ENCODE peak calls at places on chromosomes 3 and 15, in five cellular contexts. G is neural progenitor cell, E is K562, B is fibroblast of lung, N is endothelial cell of umbilical vein. F is an unnamed sample.

GRCh38 chr15:70252056-70252935 is 154.6 kb upstream of the TLE3 start:
- DNase-seq in G (no peak), E (no peak), B (no peak), N (no peak), F (peak; percentile 78)

GRCh38 chr3:63015614-63016016 is 140.4 kb upstream of the CADPS start:
- DNase-seq in G (peak; percentile 93), E (no peak), B (peak; percentile 9), N (no peak), F (peak; percentile 67)

GRCh38 chr3:53166781-53167291 is 5.8 kb downstream of the PRKCD start:
- DNase-seq in G (no peak), E (no peak), B (peak; percentile 74), N (peak; percentile 24), F (no peak)

GRCh38 chr3:17125738-17126137 is 241.0 kb downstream of the PLCL2 start:
- DNase-seq in G (no peak), E (no peak), B (no peak), N (no peak), F (no peak)

GRCh38 chr3:16311960-16312451 is 47.0 kb downstream of the OXNAD1 start:
- DNase-seq in G (no peak), E (no peak), B (peak; percentile 53), N (peak; percentile 21), F (peak; percentile 86)

GRCh38 chr15:101070024-101070423 is 150.9 kb downstream of the LRRK1 start:
- DNase-seq in G (no peak), E (no peak), B (no peak), N (no peak), F (peak; percentile 11)

GRCh38 chr3:176759815-176760506 is 437.3 kb downstream of the TBL1XR1 start:
- DNase-seq in G (no peak), E (no peak), B (no peak), N (no peak), F (no peak)

GRCh38 chr3:188673509-188674239 is 498.1 kb upstream of the TPRG1 start:
- DNase-seq in G (no peak), E (no peak), B (peak; percentile 88), N (no peak), F (no peak)

GRCh38 chr15:99029358-99029871 is 21.8 kb upstream of the PGPEP1L start:
- DNase-seq in G (no peak), E (no peak), B (no peak), N (no peak), F (no peak)

DNA sequence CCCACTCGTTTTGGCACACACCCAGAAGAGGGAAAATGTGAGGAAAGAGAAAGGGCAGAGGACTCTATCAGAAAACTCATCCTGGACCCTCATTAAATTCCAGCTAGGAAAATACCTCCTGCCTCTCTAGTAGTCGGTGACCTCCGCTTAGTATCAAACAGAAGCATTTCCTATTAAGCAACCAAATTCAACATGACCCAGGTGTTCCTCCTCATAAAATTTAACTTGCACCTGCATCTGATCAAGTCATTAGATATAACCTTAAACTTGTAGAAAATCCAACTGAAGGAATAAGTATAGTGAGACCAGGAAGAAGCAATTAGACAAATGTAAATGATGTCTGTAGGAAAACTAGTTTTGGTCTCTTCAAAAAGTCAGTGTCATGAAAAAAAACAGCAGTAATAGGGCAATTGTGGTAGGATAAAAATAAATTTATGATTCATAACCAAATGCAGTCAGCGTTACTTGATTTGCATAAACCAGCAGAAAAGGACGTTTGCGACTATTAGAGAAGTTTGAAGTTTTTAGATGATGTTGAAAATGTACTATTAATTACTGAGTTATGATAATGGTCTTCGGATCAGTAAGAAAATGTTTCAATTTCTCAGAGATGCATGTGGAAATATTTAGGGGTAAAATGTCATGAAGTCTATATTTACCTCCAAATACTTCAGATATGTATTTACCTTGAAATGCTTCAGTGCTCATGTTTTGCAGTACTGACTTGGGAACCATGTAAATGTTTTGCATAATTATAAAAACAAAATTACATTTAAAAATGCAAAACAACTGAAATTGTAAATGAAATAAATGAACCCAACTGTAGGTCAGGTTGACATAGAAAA is 44.6 kb downstream of the LDHAL6B start:
- DNase-seq in G (no peak), E (no peak), B (no peak), N (no peak), F (no peak)
- H3K4me2 ChIP-seq in G (no peak overlapping the region), E (no peak overlapping the region), B (no peak overlapping the region), N (no peak overlapping the region), F (no peak overlapping the region)

DNA sequence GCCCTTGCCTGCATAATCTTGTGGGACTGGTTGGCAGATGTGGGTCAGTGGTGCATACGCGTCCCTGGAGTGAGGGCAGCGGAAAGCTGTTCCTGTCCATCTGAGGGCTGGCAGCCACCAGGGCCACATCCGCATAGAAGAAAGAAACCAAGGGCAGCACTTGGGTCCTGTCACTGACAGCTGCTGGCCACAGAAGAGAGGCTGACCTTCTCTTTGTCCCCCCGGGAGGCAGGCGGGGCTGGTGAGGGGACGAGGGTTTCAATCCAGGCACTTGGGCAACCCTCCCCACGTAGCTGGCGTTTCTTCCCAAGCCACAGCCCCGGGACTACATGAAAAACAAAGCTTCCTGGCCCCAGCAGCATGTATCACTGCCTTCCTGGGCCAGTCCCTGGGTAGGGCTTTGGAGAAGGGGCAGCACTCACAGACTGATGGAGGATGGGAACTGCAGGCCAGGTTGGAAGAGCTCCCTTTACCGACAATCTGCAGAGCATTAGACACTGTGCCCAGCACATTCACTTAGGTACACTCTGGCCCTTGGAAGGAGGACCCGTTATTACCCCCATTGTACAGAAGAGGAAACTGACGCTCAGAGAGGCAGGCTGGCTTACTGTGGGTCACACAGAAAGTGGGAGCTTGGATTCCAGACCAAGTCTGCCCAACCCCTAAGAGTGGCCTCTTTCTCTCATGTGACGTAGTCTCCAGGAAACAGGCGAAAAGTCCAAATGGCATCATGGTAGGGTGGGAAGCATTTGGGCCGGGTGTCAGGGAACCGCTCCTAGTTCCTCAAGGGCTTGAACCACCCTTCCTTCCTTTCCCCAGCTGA is 78.8 kb upstream of the SLC6A6 start:
- DNase-seq in G (no peak), E (no peak), B (no peak), N (peak; percentile 8), F (no peak)
- H3K9ac ChIP-seq in G (no peak overlapping the region), E (no peak overlapping the region), B (no peak overlapping the region), N (peak overlapping the region; percentile 12), F (no peak overlapping the region)

GRCh38 chr3:35529337-35529736 is 110.0 kb upstream of the ARPP21 start:
- DNase-seq in G (no peak), E (no peak), B (no peak), N (no peak), F (no peak)
- TF ChIP-seq EZH2 in G (no peak), E (no peak), B (no peak), N (no peak), F (no peak)

GRCh38 chr3:136186330-136186729 is 9.8 kb downstream of the MSL2 start:
- DNase-seq in G (no peak), E (no peak), B (no peak), N (no peak), F (no peak)
- H3K4me2 ChIP-seq in G (no peak overlapping the region), E (no peak overlapping the region), B (peak overlapping the region; percentile 23), N (no peak overlapping the region), F (peak overlapping the region; percentile 67)

GRCh38 chr3:43691120-43692002 is 623 bp downstream of the ABHD5 start:
- DNase-seq in G (peak; percentile 80), E (peak; percentile 77), B (peak; percentile 49), N (peak; percentile 40), F (peak; percentile 45)
- H3K9ac ChIP-seq in G (peak overlapping the region; percentile 62), E (peak overlapping the region; percentile 83), B (peak overlapping the region; percentile 86), N (peak overlapping the region; percentile 85), F (peak overlapping the region; percentile 91)

GRCh38 chr3:191414286-191414685 is 46.7 kb upstream of the PYDC2 start:
- DNase-seq in G (no peak), E (no peak), B (peak; percentile 38), N (no peak), F (no peak)
- TF ChIP-seq EZH2 in G (no peak), E (no peak), B (no peak), N (no peak), F (no peak)

GRCh38 chr3:71028802-71029201 is 554.7 kb downstream of the FOXP1 start:
- DNase-seq in G (no peak), E (no peak), B (no peak), N (no peak), F (no peak)

GRCh38 chr3:71025010-71025409 is 558.5 kb downstream of the FOXP1 start:
- DNase-seq in G (no peak), E (no peak), B (no peak), N (no peak), F (no peak)

GRCh38 chr3:71022552-71023335 is 560.8 kb downstream of the FOXP1 start:
- DNase-seq in G (peak; percentile 68), E (no peak), B (peak; percentile 26), N (peak; percentile 52), F (no peak)

GRCh38 chr3:71026634-71027578 is 556.6 kb downstream of the FOXP1 start:
- DNase-seq in G (no peak), E (no peak), B (no peak), N (no peak), F (no peak)

DNA sequence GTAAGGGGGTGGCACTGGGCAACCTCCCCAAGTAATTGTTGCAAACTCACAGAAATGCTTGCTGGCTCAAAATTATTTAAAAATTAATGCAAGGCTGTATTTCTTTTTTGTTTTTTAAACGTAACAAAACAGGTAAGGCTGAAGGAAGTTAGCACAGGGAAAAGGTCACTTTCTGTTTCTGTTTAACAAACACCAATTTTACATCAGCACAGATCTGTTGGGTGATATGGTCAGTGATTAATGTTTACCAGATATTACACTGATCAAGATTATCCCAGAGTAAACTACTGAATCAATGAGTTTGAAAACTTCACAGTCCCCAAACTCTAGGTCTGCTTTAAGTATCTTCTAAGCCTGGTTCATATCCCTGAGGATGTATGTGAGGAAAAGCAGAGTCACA is 558.0 kb downstream of the FOXP1 start:
- DNase-seq in G (no peak), E (no peak), B (no peak), N (no peak), F (no peak)
- H3K4me2 ChIP-seq in G (no peak overlapping the region), E (no peak overlapping the region), B (no peak overlapping the region), N (no peak overlapping the region), F (no peak overlapping the region)